ENCODE peak calls at places on chromosomes 16 and 17, in five cellular contexts. G, W, Y, B and S are unnamed samples.

GRCh38 chr17:51427259-51428255 is 167.2 kb downstream of the UTP18 start:
- DNase-seq in G (no peak), W (no peak), Y (no peak), B (no peak), S (no peak)

GRCh38 chr16:66547101-66547989 is 2.6 kb downstream of the TK2 start:
- DNase-seq in G (no peak), W (no peak), Y (no peak), B (no peak), S (no peak)

GRCh38 chr16:19119564-19119963 is 5.8 kb downstream of the ITPRIPL2 start:
- DNase-seq in G (peak), W (no peak), Y (no peak), B (peak), S (no peak)

GRCh38 chr17:76536511-76537287 is 810 bp downstream of the CYGB start:
- DNase-seq in G (no peak), W (no peak), Y (no peak), B (no peak), S (no peak)

GRCh38 chr17:44522883-44523671 is 19.9 kb upstream of the GPATCH8 start:
- DNase-seq in G (peak), W (peak), Y (peak), B (no peak), S (peak)

GRCh38 chr16:67766281-67766680 is 40.1 kb downstream of the RANBP10 start:
- DNase-seq in G (no peak), W (no peak), Y (no peak), B (no peak), S (no peak)

GRCh38 chr16:19876501-19877059 is 8.1 kb downstream of the GPRC5B start:
- DNase-seq in G (no peak), W (no peak), Y (no peak), B (no peak), S (no peak)

GRCh38 chr16:49130397-49130796 is 151.2 kb downstream of the CBLN1 start:
- DNase-seq in G (no peak), W (no peak), Y (no peak), B (no peak), S (no peak)

GRCh38 chr16:67395458-67396158 is 2.3 kb upstream of the TPPP3 start:
- DNase-seq in G (peak), W (no peak), Y (no peak), B (no peak), S (no peak)

GRCh38 chr17:62052765-62053338 is 12.2 kb downstream of the MED13 start:
- DNase-seq in G (no peak), W (no peak), Y (no peak), B (no peak), S (no peak)

GRCh38 chr16:66344533-66345145 is 21.9 kb upstream of the CDH5 start:
- DNase-seq in G (peak), W (no peak), Y (no peak), B (no peak), S (no peak)

GRCh38 chr17:38584350-38584925 is 21.3 kb downstream of the SRCIN1 start:
- DNase-seq in G (peak), W (peak), Y (peak), B (no peak), S (peak)

GRCh38 chr17:7922499-7923289 is 6.6 kb upstream of the RNF227 start:
- DNase-seq in G (no peak), W (peak), Y (peak), B (peak), S (peak)

GRCh38 chr17:42544874-42545283 is 7.8 kb upstream of the HSD17B1 start:
- DNase-seq in G (no peak), W (no peak), Y (no peak), B (no peak), S (no peak)

GRCh38 chr17:58337600-58338453 is 9.2 kb upstream of the TSPOAP1 start:
- DNase-seq in G (peak), W (peak), Y (peak), B (peak), S (peak)

GRCh38 chr17:81553616-81554181 is 1.5 kb upstream of the FAAP100 start:
- DNase-seq in G (peak), W (no peak), Y (no peak), B (peak), S (peak)

GRCh38 chr17:59825533-59826316 is 67.0 kb downstream of the TUBD1 start:
- DNase-seq in G (peak), W (no peak), Y (no peak), B (no peak), S (peak)

GRCh38 chr16:56195151-56195550 is 3.9 kb downstream of the GNAO1 start:
- DNase-seq in G (peak), W (no peak), Y (no peak), B (no peak), S (no peak)

GRCh38 chr16:63697736-63698135 is 1424.1 kb downstream of the CDH11 start:
- DNase-seq in G (no peak), W (no peak), Y (no peak), B (no peak), S (no peak)

GRCh38 chr17:32461853-32462617 is 17.7 kb downstream of the PSMD11 start:
- DNase-seq in G (peak), W (peak), Y (no peak), B (no peak), S (no peak)

GRCh38 chr16:17076818-17077498 is 393.8 kb downstream of the XYLT1 start:
- DNase-seq in G (no peak), W (no peak), Y (no peak), B (no peak), S (no peak)

GRCh38 chr17:37430051-37430591 is 23.4 kb downstream of the TADA2A start:
- DNase-seq in G (peak), W (no peak), Y (no peak), B (no peak), S (no peak)

GRCh38 chr17:68800731-68801130 is 154.5 kb downstream of the ABCA8 start:
- DNase-seq in G (no peak), W (no peak), Y (no peak), B (no peak), S (no peak)

GRCh38 chr16:47426806-47427205 is 34.1 kb downstream of the ITFG1 start:
- DNase-seq in G (no peak), W (no peak), Y (no peak), B (no peak), S (no peak)

GRCh38 chr17:15740570-15741120 is 8.6 kb downstream of the TBC1D26 start:
- DNase-seq in G (no peak), W (no peak), Y (no peak), B (no peak), S (no peak)

GRCh38 chr16:31876955-31877828 is 3.6 kb downstream of the ZNF267 start:
- DNase-seq in G (peak), W (no peak), Y (no peak), B (peak), S (no peak)

GRCh38 chr16:16861546-16861945 is 482.6 kb downstream of the NPIPA7 start:
- DNase-seq in G (no peak), W (peak), Y (no peak), B (peak), S (peak)

GRCh38 chr16:77657016-77657415 is 65.3 kb upstream of the NUDT7 start:
- DNase-seq in G (peak), W (peak), Y (no peak), B (no peak), S (no peak)

GRCh38 chr16:84687715-84688114 is 12.1 kb upstream of the USP10 start:
- DNase-seq in G (peak), W (no peak), Y (no peak), B (peak), S (no peak)

GRCh38 chr16:30740364-30741251 is 7.6 kb upstream of the PHKG2 start:
- DNase-seq in G (peak), W (peak), Y (peak), B (no peak), S (peak)

DNA sequence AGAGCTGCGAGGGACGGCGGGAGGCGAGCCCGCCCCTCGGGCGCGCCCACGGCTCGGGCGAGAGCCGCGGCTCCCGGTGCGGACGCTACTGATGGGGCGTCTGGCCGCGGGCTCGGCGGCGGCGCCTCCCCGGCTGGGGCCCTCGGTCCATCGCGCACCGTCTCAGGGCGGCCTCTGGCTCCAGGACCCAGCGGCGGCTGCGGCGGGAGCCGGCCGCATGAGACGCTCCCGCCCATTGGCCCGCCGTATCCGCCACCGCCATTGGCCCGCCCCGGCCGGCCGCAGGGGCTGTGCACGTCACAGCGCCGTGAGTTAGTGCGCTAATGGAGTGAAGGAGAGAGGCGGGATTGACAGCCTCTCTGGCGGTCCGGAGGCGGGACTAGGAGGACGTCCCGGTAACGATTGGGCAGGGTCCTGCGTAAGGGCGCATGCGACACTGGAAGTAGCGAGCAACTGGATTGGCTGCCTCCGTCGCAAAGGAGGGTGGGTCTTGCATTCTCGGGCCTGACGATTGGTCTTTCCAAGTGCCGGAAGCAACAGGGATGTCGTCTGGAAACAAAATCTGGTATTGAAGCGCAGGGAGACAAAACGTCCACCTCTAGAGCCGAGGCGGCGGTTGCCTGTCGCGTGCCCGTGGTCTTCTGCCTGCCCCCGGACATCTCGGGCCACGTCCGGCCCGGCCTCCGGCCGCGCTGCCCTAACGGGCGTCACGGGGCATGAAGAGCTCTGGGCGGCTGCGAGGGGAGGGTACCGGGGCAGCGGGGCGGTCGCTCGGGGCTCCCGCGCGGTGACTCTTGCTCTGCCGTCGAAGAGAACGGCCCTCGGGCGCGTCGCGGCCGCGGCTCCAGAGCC is at the start of gene ANKRD11:
- DNase-seq in G (peak), W (peak), Y (peak), B (peak), S (peak)
- TF ChIP-seq CTCF in G (no peak), W (no peak), Y (no peak), B (no peak), S (no peak)

DNA sequence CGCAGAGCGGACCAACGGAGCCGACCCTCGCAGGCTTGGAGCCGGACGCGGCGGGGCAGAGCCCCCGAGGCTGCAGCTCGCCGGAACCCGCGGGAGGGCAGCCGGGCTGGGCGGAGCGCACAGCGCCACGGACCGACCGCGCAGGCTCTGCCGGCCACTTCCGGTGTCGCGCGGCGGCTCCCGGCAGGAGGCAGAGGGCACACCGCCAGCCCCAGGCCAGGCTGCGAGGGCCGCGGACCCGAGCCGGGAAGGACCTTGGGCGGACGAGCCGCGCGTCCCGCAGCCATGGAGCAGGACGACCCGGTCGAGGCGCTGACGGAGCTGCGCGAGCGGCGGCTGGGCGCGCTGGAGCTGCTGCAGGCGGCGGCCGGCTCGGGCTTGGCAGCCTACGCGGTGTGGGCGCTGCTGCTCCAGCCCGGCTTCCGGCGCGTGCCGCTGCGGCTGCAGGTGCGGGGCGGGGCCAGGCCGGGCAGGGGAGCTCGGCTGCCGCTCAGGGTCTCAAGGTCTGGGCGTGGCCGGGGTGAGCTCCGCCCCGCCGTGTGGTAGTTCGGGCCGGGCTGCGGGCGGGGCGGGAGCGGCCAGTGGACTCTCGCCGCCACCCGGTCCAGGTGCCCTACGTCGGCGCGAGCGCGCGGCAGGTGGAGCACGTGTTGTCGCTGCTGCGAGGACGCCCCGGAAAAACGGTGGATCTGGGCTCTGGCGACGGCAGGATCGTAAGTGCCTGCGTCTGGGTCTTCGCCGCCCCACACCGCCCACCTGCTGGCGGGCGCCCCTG is at the start of gene ANTKMT:
- DNase-seq in G (peak), W (peak), Y (peak), B (no peak), S (peak)
- TF ChIP-seq CTCF in G (no peak), W (no peak), Y (peak), B (no peak), S (peak)

DNA sequence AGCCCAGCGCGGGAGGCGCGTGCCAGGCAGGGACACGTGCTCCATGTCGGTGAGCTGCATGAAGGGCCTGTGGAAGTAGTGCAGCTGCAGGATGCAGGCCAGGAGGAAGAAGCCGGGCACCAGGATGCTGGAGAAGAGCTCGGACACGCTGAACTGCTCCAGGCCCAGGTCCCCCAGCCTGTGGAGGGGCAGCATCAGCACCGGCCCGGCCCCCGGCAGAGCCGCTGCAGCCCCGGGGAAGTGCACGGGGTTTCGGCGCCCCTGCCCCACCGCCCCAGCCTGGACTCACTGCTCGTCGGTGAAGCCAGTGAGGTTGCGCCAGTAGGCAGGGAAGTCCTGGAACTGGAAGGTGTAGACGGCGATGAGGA is 28.0 kb downstream of the CTU2 start:
- DNase-seq in G (no peak), W (no peak), Y (no peak), B (no peak), S (no peak)
- TF ChIP-seq CTCF in G (no peak), W (no peak), Y (no peak), B (no peak), S (no peak)

DNA sequence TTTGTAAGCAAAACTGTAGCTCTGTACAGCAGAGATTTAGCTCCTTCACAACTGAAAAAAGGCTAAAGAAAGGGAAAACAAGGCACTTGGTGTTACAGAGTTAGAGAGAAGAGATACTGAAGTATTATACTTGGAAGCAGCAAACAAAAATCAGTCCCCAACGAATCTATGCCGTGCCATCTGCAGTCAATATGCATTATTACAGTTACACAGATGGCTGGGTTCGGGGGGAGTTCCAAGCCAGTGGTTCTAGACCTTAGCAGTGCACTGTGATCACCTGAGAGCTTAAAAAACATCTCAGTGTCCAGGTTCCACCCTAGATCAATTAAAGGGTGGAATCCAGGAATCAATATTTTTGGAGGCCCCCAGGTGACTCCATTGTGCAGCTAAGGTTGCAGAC is 489.9 kb downstream of the SHISA9 start:
- DNase-seq in G (no peak), W (no peak), Y (no peak), B (no peak), S (no peak)
- TF ChIP-seq CTCF in G (no peak), W (no peak), Y (no peak), B (no peak), S (no peak)

DNA sequence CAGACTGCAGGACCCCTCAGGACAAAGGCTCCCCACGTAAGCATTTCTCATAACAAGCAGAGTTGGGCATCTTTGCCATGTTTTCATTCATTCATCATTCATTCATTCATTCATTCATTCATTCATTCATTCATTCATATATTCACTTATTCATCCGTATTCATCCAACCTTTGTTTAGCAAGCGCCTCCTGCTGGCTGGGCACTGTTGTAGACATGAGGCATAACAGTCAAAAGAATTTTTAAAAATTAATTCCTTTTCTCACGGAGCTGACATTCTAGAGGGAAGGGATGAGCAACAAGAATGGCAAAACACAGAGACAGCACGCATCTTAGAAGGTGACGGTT is 351.7 kb upstream of the TNRC6C start:
- DNase-seq in G (no peak), W (no peak), Y (no peak), B (no peak), S (no peak)
- TF ChIP-seq CTCF in G (no peak), W (no peak), Y (no peak), B (no peak), S (no peak)